ENCODE peak calls at places on chromosomes 3 and 15, in seven cellular contexts. E is ovary, U is AG04450, H is stomach, J is sigmoid colon, M is upper lobe of left lung, V is lung. Z is an unnamed sample.

GRCh38 chr3:103589770-103590169 is 1155.0 kb downstream of the ZPLD1 start:
- DNase-seq in U (no peak), H (no peak), M (no peak), V (no peak), E (no peak), J (no peak), Z (no peak)

GRCh38 chr3:9168230-9168629 is 81.2 kb downstream of the SRGAP3 start:
- DNase-seq in H (no peak), M (no peak), V (no peak), J (no peak), E (no peak), U (no peak), Z (no peak)

GRCh38 chr3:72338942-72339749 is 509.1 kb downstream of the SHQ1 start:
- DNase-seq in E (no peak), J (no peak), M (peak; percentile 48), U (peak; percentile 82), H (peak; percentile 30), V (peak; percentile 50), Z (no peak)

GRCh38 chr3:36850743-36851142 is 86.4 kb upstream of the DCLK3 start:
- DNase-seq in U (no peak), H (no peak), E (no peak), J (no peak), M (no peak), V (no peak), Z (no peak)

GRCh38 chr3:185188816-185189215 is 36.0 kb upstream of the C3orf70 start:
- DNase-seq in M (no peak), J (no peak), U (no peak), V (no peak), E (no peak), H (no peak), Z (no peak)

GRCh38 chr15:25862469-25863066 is 559 bp downstream of the ATP10A start:
- DNase-seq in V (peak; percentile 55), H (peak; percentile 36), E (no peak), U (no peak), J (no peak), M (peak; percentile 58), Z (no peak)

GRCh38 chr3:129277829-129278271 is 820 bp upstream of the HMCES start:
- DNase-seq in U (no peak), V (no peak), J (no peak), H (no peak), M (no peak), E (peak; percentile 17), Z (no peak)

GRCh38 chr3:116445291-116445841 is at the start of gene LSAMP:
- DNase-seq in H (no peak), M (peak; percentile 19), V (no peak), E (peak; percentile 24), J (peak; percentile 80), U (no peak), Z (no peak)

GRCh38 chr3:194109192-194109863 is 26.6 kb upstream of the HES1 start:
- DNase-seq in E (no peak), V (no peak), U (no peak), J (no peak), H (no peak), M (no peak), Z (no peak)

GRCh38 chr3:60246361-60246760 is 1004.9 kb downstream of the FHIT start:
- DNase-seq in H (no peak), M (no peak), E (no peak), U (no peak), J (no peak), V (no peak), Z (no peak)

GRCh38 chr3:48999085-48999858 is 7.9 kb upstream of the WDR6 start:
- DNase-seq in H (no peak), J (no peak), V (no peak), U (no peak), E (no peak), M (no peak), Z (no peak)

GRCh38 chr3:71360170-71360569 is 223.4 kb downstream of the FOXP1 start:
- DNase-seq in V (no peak), M (no peak), J (no peak), U (no peak), H (no peak), E (no peak), Z (no peak)

GRCh38 chr3:47406762-47407149 is 25.9 kb downstream of the PTPN23 start:
- DNase-seq in M (no peak), U (no peak), J (peak; percentile 65), E (no peak), V (no peak), H (no peak), Z (no peak)

GRCh38 chr3:83873550-83873949 is 1085.2 kb upstream of the CADM2 start:
- DNase-seq in U (no peak), H (no peak), E (no peak), M (no peak), J (no peak), V (no peak), Z (no peak)

GRCh38 chr15:89167267-89168176 is 53.9 kb downstream of the RLBP1 start:
- DNase-seq in M (peak; percentile 75), J (no peak), E (no peak), U (no peak), H (peak; percentile 36), V (peak; percentile 36), Z (no peak)

GRCh38 chr3:23942546-23942945 is 2.5 kb upstream of the NR1D2 start:
- DNase-seq in U (no peak), E (no peak), H (no peak), J (no peak), V (no peak), M (no peak), Z (no peak)

GRCh38 chr3:72492240-72492639 is 356.0 kb downstream of the SHQ1 start:
- DNase-seq in H (no peak), E (no peak), U (peak; percentile 71), V (peak; percentile 51), M (no peak), J (peak; percentile 72), Z (peak; percentile 28)

GRCh38 chr3:96970211-96970610 is 155.8 kb downstream of the EPHA6 start:
- DNase-seq in U (no peak), V (no peak), E (no peak), J (no peak), H (no peak), M (no peak), Z (no peak)

GRCh38 chr15:82847703-82848102 is 38.3 kb downstream of the WHAMM start:
- DNase-seq in J (no peak), H (no peak), E (no peak), U (no peak), V (no peak), M (no peak), Z (no peak)

GRCh38 chr3:117622130-117622841 is 912.7 kb downstream of the TUSC7 start:
- DNase-seq in E (no peak), H (no peak), J (no peak), U (peak; percentile 60), M (no peak), V (no peak), Z (no peak)

GRCh38 chr15:90710436-90710835 is 6.7 kb upstream of the BLM start:
- DNase-seq in U (no peak), H (no peak), E (no peak), J (no peak), M (peak; percentile 86), V (peak; percentile 62), Z (no peak)

GRCh38 chr3:90092994-90093393 is 985.6 kb downstream of the EPHA3 start:
- DNase-seq in V (no peak), U (no peak), J (no peak), H (no peak), M (no peak), E (no peak), Z (no peak)

GRCh38 chr3:100603449-100603848 is 6.0 kb upstream of the ADGRG7 start:
- DNase-seq in J (no peak), E (no peak), V (no peak), H (no peak), U (no peak), M (no peak), Z (no peak)

GRCh38 chr3:196159952-196160804 is 51.0 kb downstream of the ZDHHC19 start:
- DNase-seq in J (no peak), M (peak; percentile 88), H (peak; percentile 74), E (no peak), V (peak; percentile 71), U (no peak), Z (no peak)

GRCh38 chr3:184620101-184620798 is 58.7 kb downstream of the EPHB3 start:
- DNase-seq in H (no peak), U (no peak), M (no peak), J (no peak), E (no peak), V (no peak), Z (no peak)

GRCh38 chr3:128503164-128503651 is 10.2 kb upstream of the GATA2 start:
- DNase-seq in U (no peak), V (peak; percentile 27), H (no peak), M (no peak), J (no peak), E (no peak), Z (no peak)

GRCh38 chr3:129605593-129606521 is 619 bp downstream of the PLXND1 start:
- DNase-seq in V (no peak), J (no peak), E (no peak), M (peak; percentile 51), H (peak; percentile 50), U (no peak), Z (no peak)

GRCh38 chr15:42385980-42386695 is 26.8 kb downstream of the CAPN3 start:
- DNase-seq in E (no peak), J (no peak), H (no peak), U (no peak), V (no peak), M (no peak), Z (no peak)

GRCh38 chr15:93033434-93034045 is 55.5 kb downstream of the RGMA start:
- DNase-seq in U (no peak), H (peak; percentile 22), E (no peak), V (no peak), J (no peak), M (peak; percentile 17), Z (peak; percentile 35)

GRCh38 chr3:118180853-118181252 is 853.8 kb downstream of the IGSF11 start:
- DNase-seq in H (no peak), E (no peak), V (no peak), J (no peak), M (no peak), U (no peak), Z (no peak)

GRCh38 chr3:37974928-37975223 is 15.7 kb upstream of the VILL start:
- DNase-seq in V (no peak), E (no peak), U (no peak), J (no peak), H (no peak), M (no peak), Z (no peak)
- TF ChIP-seq CTCF in V (no peak), E (no peak), U (no peak), J (no peak), H (no peak), M (no peak), Z (no peak)

GRCh38 chr15:78709263-78709882 is 68.4 kb upstream of the CHRNB4 start:
- DNase-seq in J (peak; percentile 88), U (no peak), M (peak; percentile 69), H (peak; percentile 78), E (peak; percentile 37), V (peak; percentile 72), Z (peak; percentile 82)
- H3K27me3 ChIP-seq in J (no peaks in the 10 kb centered on the region), U (peaks cover 21% of the 10 kb centered on the region), M (no peaks in the 10 kb centered on the region), H (peaks cover 4% of the 10 kb centered on the region), E (no peaks in the 10 kb centered on the region), V (no peaks in the 10 kb centered on the region), Z (no peaks in the 10 kb centered on the region)

GRCh38 chr3:148077318-148077923 is 620.3 kb upstream of the AGTR1 start:
- DNase-seq in E (no peak), M (no peak), J (no peak), V (no peak), H (no peak), U (no peak), Z (no peak)
- TF ChIP-seq CTCF in E (no peak), M (peak; percentile 15), J (no peak), V (no peak), H (no peak), U (peak; percentile 64), Z (peak; percentile 46)

GRCh38 chr3:69532828-69533219 is 146.9 kb upstream of the FRMD4B start:
- DNase-seq in J (no peak), V (no peak), H (no peak), U (no peak), M (no peak), E (no peak), Z (no peak)
- H3K27me3 ChIP-seq in J (no peaks in the 10 kb centered on the region), V (no peaks in the 10 kb centered on the region), H (no peaks in the 10 kb centered on the region), U (peaks cover 4% of the 10 kb centered on the region), M (no peaks in the 10 kb centered on the region), E (no peaks in the 10 kb centered on the region), Z (no peaks in the 10 kb centered on the region)

Z was measured in right lobe of liver.